ENCODE peak calls at places on chromosome 11, in five cellular contexts. G is cardiac muscle cell; U is CD4-positive, CD25-positive, alpha-beta regulatory T cell; D is keratinocyte; X is skeletal muscle cell. F is an unnamed sample.

GRCh38 chr11:35112056-35112845 is 26.7 kb upstream of the CD44 start:
- DNase-seq in U (no peak), G (no peak), X (no peak), D (no peak), F (no peak)

GRCh38 chr11:118876261-118876660 is 7.4 kb upstream of the CXCR5 start:
- DNase-seq in U (no peak), X (no peak), G (no peak), D (no peak), F (no peak)

GRCh38 chr11:119641991-119642745 is 86.8 kb downstream of the NECTIN1 start:
- DNase-seq in U (no peak), D (no peak), X (no peak), G (peak), F (no peak)

GRCh38 chr11:12235945-12236743 is 125.8 kb downstream of the MICAL2 start:
- DNase-seq in D (no peak), G (peak), U (peak), X (no peak), F (peak)

GRCh38 chr11:46290598-46291309 is 13.3 kb downstream of the CREB3L1 start:
- DNase-seq in U (no peak), X (peak), D (no peak), G (peak), F (peak)

GRCh38 chr11:70876685-70877084 is 375.7 kb downstream of the SHANK2 start:
- DNase-seq in X (no peak), G (no peak), U (no peak), D (no peak), F (no peak)

GRCh38 chr11:76714493-76714892 is 43.9 kb upstream of the LRRC32 start:
- DNase-seq in U (no peak), G (no peak), D (no peak), X (no peak), F (no peak)

GRCh38 chr11:69060806-69061712 is 12.3 kb downstream of the TPCN2 start:
- DNase-seq in U (no peak), X (no peak), G (no peak), D (no peak), F (no peak)

GRCh38 chr11:65479184-65480145 is 19.4 kb upstream of the MALAT1 start:
- DNase-seq in U (no peak), D (no peak), X (peak), G (no peak), F (no peak)

GRCh38 chr11:46332568-46333128 is 14.6 kb upstream of the DGKZ start:
- DNase-seq in G (peak), U (peak), D (no peak), X (no peak), F (no peak)

GRCh38 chr11:2092464-2092910 is 46.7 kb downstream of the IGF2 start:
- DNase-seq in X (no peak), D (no peak), U (no peak), G (no peak), F (no peak)

GRCh38 chr11:80155412-80156017 is 714.7 kb upstream of the TENM4 start:
- DNase-seq in D (no peak), G (peak), U (no peak), X (no peak), F (no peak)

GRCh38 chr11:104333977-104334376 is 170.0 kb upstream of the PDGFD start:
- DNase-seq in X (no peak), U (no peak), G (no peak), D (no peak), F (no peak)

GRCh38 chr11:118903204-118904015 is 19.7 kb downstream of the CXCR5 start:
- DNase-seq in U (no peak), D (no peak), G (no peak), X (no peak), F (no peak)

GRCh38 chr11:130585545-130585944 is 137.1 kb downstream of the ADAMTS15 start:
- DNase-seq in G (no peak), D (no peak), X (no peak), U (no peak), F (peak)

GRCh38 chr11:9397746-9398680 is 13.6 kb downstream of the IPO7 start:
- DNase-seq in X (no peak), U (no peak), D (no peak), G (no peak), F (no peak)

GRCh38 chr11:6612816-6613136 is 760 bp upstream of the TAF10 start:
- DNase-seq in U (no peak), G (no peak), X (no peak), D (peak), F (no peak)

GRCh38 chr11:64529559-64530520 is 61.2 kb upstream of the SLC22A12 start:
- DNase-seq in X (no peak), U (no peak), G (no peak), D (no peak), F (no peak)

GRCh38 chr11:101082813-101083212 is 46.8 kb downstream of the PGR start:
- DNase-seq in X (no peak), D (no peak), U (no peak), G (no peak), F (no peak)

GRCh38 chr11:105611837-105612480 is 2.1 kb downstream of the GRIA4 start:
- DNase-seq in X (no peak), G (peak), D (no peak), U (no peak), F (no peak)
- H3K4me3 ChIP-seq in X (peak), G (peak), D (no peak), U (no peak), F (peak)

GRCh38 chr11:78929092-78929905 is 354.6 kb upstream of the NARS2 start:
- DNase-seq in X (no peak), U (no peak), D (no peak), G (no peak), F (no peak)
- H3K4me3 ChIP-seq in X (no peak), U (no peak), D (no peak), G (no peak), F (no peak)

DNA sequence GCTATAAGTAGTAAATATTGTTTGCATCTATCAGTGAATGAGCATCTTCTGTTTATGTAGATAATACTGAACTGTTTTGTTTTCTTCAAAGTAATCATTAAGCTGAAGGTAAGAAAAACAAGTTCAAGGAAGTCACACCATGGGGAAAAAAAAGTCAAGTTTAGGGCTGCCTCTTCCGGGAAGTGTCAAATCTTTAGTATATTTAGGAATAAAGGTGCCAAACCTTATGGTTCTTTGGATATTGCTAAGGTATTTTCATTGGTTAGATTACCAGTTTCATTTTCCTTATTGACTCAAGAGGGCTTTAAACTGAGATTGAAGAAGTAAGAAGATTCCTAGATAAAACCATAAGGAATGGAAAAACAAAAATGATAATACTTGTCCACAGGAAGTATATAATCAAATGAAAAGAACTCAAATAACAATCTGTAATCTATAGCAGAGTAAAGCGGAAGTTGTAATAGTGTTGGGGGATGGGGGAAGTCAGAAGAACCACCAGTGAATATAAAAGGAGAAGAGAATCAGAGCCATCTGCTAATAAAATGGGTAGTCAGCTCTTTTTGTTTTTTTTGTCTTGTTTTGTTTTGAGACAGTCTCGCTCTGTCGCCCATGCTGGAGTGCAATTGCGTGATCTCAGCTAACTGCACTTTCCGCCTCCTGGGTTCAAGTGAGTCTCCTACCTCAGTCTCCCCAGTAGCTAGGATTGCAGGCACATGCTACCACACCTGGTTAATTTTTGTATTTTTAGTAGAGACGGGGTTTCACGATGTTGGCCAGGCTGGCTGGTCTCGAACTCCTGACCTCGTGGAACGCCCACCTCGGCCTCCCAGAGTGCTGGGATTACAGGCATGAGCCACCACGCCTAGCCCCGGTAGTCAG is 2.3 kb downstream of the ATM start:
- DNase-seq in D (no peak), U (peak), X (no peak), G (no peak), F (no peak)
- H3K4me3 ChIP-seq in D (no peak), U (peak), X (peak), G (no peak), F (no peak)

DNA sequence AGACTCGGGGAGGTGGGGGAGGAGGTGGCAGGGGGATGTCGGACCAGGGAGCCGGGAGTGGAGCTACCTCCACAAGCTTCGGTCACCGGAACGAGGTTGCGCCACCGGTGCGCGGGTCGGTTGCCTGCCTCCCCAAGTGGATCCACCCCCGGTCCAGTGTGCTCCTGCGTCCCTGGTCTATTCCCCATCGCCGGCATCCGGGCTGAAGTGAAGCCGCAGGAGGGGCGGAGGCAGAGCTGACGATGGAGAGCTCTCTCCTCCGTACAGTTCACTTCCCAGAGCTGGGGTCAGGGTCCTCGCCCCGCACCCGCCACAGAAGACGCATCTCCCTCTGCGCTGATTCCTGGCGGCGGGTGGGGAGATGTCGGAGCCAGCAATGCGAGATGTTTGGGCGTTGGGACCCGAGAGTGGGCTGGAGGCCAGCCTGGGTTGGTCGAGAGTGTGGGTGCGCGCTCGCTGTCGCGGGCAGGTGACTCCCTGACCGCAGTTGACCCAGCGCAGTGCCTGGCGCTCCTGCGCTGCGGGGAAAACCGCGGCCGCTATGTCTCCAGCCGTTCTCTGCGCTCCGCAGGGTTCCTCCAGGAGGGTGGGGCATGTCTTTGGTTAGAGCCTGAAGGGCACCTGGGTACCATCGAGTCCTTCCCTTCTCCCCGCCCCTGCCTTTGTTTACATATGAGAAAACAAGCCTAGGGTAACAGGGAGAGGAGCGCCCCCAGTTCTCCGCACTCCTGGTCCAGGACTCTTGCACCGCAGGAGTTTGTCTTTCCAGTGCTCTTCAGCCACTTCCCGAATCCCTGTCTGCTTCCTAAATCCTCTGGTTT is 1.7 kb downstream of the C11orf96 start:
- DNase-seq in D (no peak), X (no peak), G (peak), U (no peak), F (no peak)
- H3K4me3 ChIP-seq in D (peak), X (peak), G (peak), U (no peak), F (peak)

GRCh38 chr11:33892906-33893594 is 1.2 kb upstream of the LMO2 start:
- DNase-seq in D (no peak), X (no peak), U (no peak), G (no peak), F (no peak)
- H3K4me3 ChIP-seq in D (no peak), X (no peak), U (peak), G (no peak), F (no peak)